ENCODE peak calls at places on chromosomes 5 and 9, in eight cellular contexts. M, K, N, W, O, B, E and D are unnamed samples.

GRCh38 chr9:91714020-91714721 is 235.9 kb downstream of the ROR2 start:
- DNase-seq in M (peak), K (peak), N (peak), W (no peak), O (peak), B (no peak), E (no peak), D (peak)

GRCh38 chr9:21638104-21638503 is 156.0 kb upstream of the IFNE start:
- DNase-seq in M (no peak), K (no peak), N (no peak), W (no peak), O (no peak), B (no peak), E (no peak), D (no peak)

GRCh38 chr9:88872171-88872946 is 118.9 kb upstream of the S1PR3 start:
- DNase-seq in M (no peak), K (no peak), N (no peak), W (no peak), O (no peak), B (no peak), E (no peak), D (no peak)

GRCh38 chr5:150448960-150449490 is 514 bp downstream of the RPS14 start:
- DNase-seq in M (no peak), K (no peak), N (no peak), W (no peak), O (no peak), B (no peak), E (no peak), D (no peak)

GRCh38 chr5:6359941-6360683 is 18.2 kb downstream of the MED10 start:
- DNase-seq in M (no peak), K (no peak), N (no peak), W (no peak), O (no peak), B (no peak), E (no peak), D (peak)

GRCh38 chr9:135229701-135230385 is 142.4 kb downstream of the OLFM1 start:
- DNase-seq in M (no peak), K (no peak), N (no peak), W (no peak), O (no peak), B (no peak), E (no peak), D (no peak)

GRCh38 chr9:79610019-79610760 is 38.4 kb downstream of the TLE4 start:
- DNase-seq in M (no peak), K (no peak), N (no peak), W (no peak), O (no peak), B (no peak), E (no peak), D (no peak)

GRCh38 chr9:114102484-114102883 is 3.4 kb upstream of the KIF12 start:
- DNase-seq in M (no peak), K (no peak), N (no peak), W (no peak), O (no peak), B (no peak), E (no peak), D (no peak)

GRCh38 chr5:39121922-39122321 is 47.7 kb upstream of the RICTOR start:
- DNase-seq in M (no peak), K (no peak), N (no peak), W (no peak), O (no peak), B (no peak), E (no peak), D (no peak)

GRCh38 chr5:122292357-122292756 is 19.7 kb upstream of the SNCAIP start:
- DNase-seq in M (no peak), K (no peak), N (no peak), W (no peak), O (no peak), B (no peak), E (no peak), D (no peak)

GRCh38 chr9:88322906-88323566 is 65.2 kb upstream of the SPIN1 start:
- DNase-seq in M (no peak), K (no peak), N (no peak), W (no peak), O (no peak), B (peak), E (peak), D (no peak)

GRCh38 chr9:128555180-128555721 is 2.9 kb downstream of the SPTAN1 start:
- DNase-seq in M (no peak), K (no peak), N (peak), W (no peak), O (no peak), B (no peak), E (no peak), D (no peak)

GRCh38 chr9:34446468-34446891 is 11.9 kb downstream of the FAM219A start:
- DNase-seq in M (no peak), K (no peak), N (no peak), W (no peak), O (no peak), B (no peak), E (no peak), D (no peak)

GRCh38 chr9:138047469-138048040 is 170.0 kb downstream of the CACNA1B start:
- DNase-seq in M (no peak), K (no peak), N (no peak), W (no peak), O (peak), B (no peak), E (no peak), D (peak)